ENCODE peak calls at places on chromosomes 7 and 10, in five cellular contexts. One of them, this sample, is unnamed.

GRCh38 chr7:42315631-42316030 is 78.6 kb upstream of the GLI3 start:
- DNase-seq in trophoblast cell: no peak
- DNase-seq in pancreas: no peak
- DNase-seq in left ventricle myocardium inferior: no peak
- DNase-seq in adrenal gland: no peak
- DNase-seq in this sample: no peak

GRCh38 chr7:34036972-34037792 is 131.8 kb downstream of the BMPER start:
- DNase-seq in trophoblast cell: no peak
- DNase-seq in pancreas: peak; percentile 22
- DNase-seq in left ventricle myocardium inferior: no peak
- DNase-seq in adrenal gland: no peak
- DNase-seq in this sample: no peak

GRCh38 chr7:43530553-43531410 is 52.1 kb upstream of the STK17A start:
- DNase-seq in trophoblast cell: peak; percentile 7
- DNase-seq in pancreas: no peak
- DNase-seq in left ventricle myocardium inferior: no peak
- DNase-seq in adrenal gland: no peak
- DNase-seq in this sample: no peak

GRCh38 chr7:157692156-157693011 is 355.6 kb downstream of the DNAJB6 start:
- DNase-seq in trophoblast cell: no peak
- DNase-seq in pancreas: no peak
- DNase-seq in left ventricle myocardium inferior: no peak
- DNase-seq in adrenal gland: no peak
- DNase-seq in this sample: no peak

GRCh38 chr10:51023611-51024010 is 50.7 kb upstream of the PRKG1 start:
- DNase-seq in trophoblast cell: no peak
- DNase-seq in pancreas: no peak
- DNase-seq in left ventricle myocardium inferior: no peak
- DNase-seq in adrenal gland: no peak
- DNase-seq in this sample: no peak

GRCh38 chr7:154777023-154777422 is 225.9 kb downstream of the PAXIP1 start:
- DNase-seq in trophoblast cell: peak; percentile 83
- DNase-seq in pancreas: no peak
- DNase-seq in left ventricle myocardium inferior: no peak
- DNase-seq in adrenal gland: no peak
- DNase-seq in this sample: no peak

GRCh38 chr7:2108501-2109250 is 124.1 kb downstream of the MAD1L1 start:
- DNase-seq in trophoblast cell: no peak
- DNase-seq in pancreas: no peak
- DNase-seq in left ventricle myocardium inferior: no peak
- DNase-seq in adrenal gland: no peak
- DNase-seq in this sample: no peak

GRCh38 chr7:43639858-43640491 is 57.1 kb downstream of the STK17A start:
- DNase-seq in trophoblast cell: no peak
- DNase-seq in pancreas: no peak
- DNase-seq in left ventricle myocardium inferior: no peak
- DNase-seq in adrenal gland: peak; percentile 83
- DNase-seq in this sample: peak; percentile 41

GRCh38 chr10:123529146-123529760 is 136.9 kb upstream of the GPR26 start:
- DNase-seq in trophoblast cell: no peak
- DNase-seq in pancreas: no peak
- DNase-seq in left ventricle myocardium inferior: no peak
- DNase-seq in adrenal gland: no peak
- DNase-seq in this sample: no peak

GRCh38 chr10:74079028-74079913 is 71.4 kb downstream of the AP3M1 start:
- DNase-seq in trophoblast cell: no peak
- DNase-seq in pancreas: no peak
- DNase-seq in left ventricle myocardium inferior: no peak
- DNase-seq in adrenal gland: no peak
- DNase-seq in this sample: no peak

GRCh38 chr10:43225004-43225786 is 41.7 kb downstream of the RASGEF1A start:
- DNase-seq in trophoblast cell: no peak
- DNase-seq in pancreas: peak; percentile 23
- DNase-seq in left ventricle myocardium inferior: no peak
- DNase-seq in adrenal gland: peak; percentile 3
- DNase-seq in this sample: no peak

GRCh38 chr7:52726493-52726892 is 308.9 kb upstream of the POM121L12 start:
- DNase-seq in trophoblast cell: no peak
- DNase-seq in pancreas: no peak
- DNase-seq in left ventricle myocardium inferior: no peak
- DNase-seq in adrenal gland: no peak
- DNase-seq in this sample: no peak

GRCh38 chr7:55140981-55141278 is 122.1 kb downstream of the EGFR start:
- DNase-seq in trophoblast cell: no peak
- DNase-seq in pancreas: no peak
- DNase-seq in left ventricle myocardium inferior: no peak
- DNase-seq in adrenal gland: no peak
- DNase-seq in this sample: no peak

GRCh38 chr7:41103331-41103730 is 599.6 kb downstream of the INHBA start:
- DNase-seq in trophoblast cell: peak; percentile 99
- DNase-seq in pancreas: no peak
- DNase-seq in left ventricle myocardium inferior: no peak
- DNase-seq in adrenal gland: no peak
- DNase-seq in this sample: no peak

GRCh38 chr10:124420254-124420653 is 1.5 kb upstream of the OAT start:
- DNase-seq in trophoblast cell: no peak
- DNase-seq in pancreas: no peak
- DNase-seq in left ventricle myocardium inferior: no peak
- DNase-seq in adrenal gland: no peak
- DNase-seq in this sample: no peak

DNA sequence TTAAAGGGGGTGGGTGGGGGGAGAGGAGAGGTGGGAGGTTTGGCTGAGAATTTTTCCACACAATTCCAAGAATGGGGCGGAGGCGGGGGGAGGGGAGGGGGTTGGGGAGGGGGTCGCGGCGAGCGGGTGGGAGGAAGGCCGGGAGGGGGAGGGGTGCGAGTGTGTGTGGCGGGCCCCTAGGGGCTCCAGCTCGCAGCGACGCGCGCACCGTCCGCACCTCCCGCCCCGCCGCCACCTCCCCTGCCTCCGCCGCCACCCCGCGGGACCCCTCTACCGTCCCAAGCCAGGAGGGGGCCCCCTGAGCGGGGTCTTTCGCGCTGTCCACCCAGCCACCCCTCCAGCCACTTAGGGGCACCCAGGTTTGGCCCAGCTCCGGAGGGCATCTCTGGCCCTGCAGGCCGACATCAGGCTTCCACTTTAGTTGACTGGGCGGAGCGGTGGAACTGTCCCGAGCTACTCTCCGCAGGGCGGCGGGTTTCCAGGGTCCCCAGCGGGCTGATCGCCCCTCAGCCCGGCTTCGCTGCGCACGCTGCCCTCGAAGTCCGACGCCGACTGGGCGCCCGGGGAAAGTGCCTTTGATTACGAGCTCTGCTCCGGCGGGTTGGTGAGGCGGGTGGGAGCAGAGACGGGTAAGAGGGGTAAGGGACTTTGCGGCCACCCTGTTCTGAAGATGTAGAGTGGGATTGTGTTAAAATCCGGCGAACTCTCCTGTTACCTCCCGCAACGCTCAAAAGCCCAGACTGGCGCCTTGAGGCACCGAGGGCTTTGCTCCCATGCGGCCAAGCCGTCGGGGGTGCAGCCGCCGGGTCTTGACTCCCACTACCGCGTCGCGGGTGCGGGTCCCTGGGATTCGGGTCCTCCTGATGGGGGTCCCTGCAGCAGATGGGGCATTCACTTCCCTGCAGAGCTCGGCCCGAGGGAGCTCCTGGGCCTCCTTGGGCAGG is 1.8 kb upstream of the VAX1 start:
- DNase-seq in trophoblast cell: no peak
- DNase-seq in pancreas: peak; percentile 72
- DNase-seq in left ventricle myocardium inferior: no peak
- DNase-seq in adrenal gland: no peak
- DNase-seq in this sample: no peak
- H3K27ac ChIP-seq in trophoblast cell: no peak overlapping the region
- H3K27ac ChIP-seq in pancreas: no peak overlapping the region
- H3K27ac ChIP-seq in left ventricle myocardium inferior: no peak overlapping the region
- H3K27ac ChIP-seq in adrenal gland: no peak overlapping the region
- H3K27ac ChIP-seq in this sample: no peak overlapping the region

DNA sequence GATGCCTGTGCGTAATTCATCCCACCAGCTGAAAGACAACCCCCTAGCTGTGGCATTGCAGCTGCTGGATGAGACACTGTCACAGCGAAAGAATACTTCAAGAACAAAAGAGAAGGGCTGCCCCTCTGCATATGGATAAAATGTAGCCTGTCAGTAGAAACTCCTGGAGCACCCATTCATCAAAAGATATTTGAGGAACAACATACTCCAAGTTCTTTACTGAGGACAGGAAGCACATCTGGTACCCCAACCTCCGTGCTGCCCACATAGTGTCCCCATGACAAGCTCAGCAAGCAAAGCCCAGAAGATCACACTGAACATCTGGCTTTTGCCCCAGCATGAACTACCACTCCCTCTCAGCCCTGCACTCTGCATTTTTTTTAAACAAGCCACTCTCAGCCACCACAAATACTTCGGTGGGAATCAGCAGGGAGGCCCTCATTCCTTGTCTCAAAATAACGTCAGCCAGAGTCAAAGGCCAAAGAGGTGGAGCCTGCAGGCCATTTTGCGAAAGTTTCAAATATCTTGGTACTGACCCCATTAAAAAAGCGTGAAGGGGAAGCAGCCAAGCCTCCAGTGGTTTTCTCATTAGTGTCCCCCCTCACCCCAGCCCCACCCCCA is 1.7 kb downstream of the CREB3L2 start:
- DNase-seq in trophoblast cell: peak; percentile 92
- DNase-seq in pancreas: no peak
- DNase-seq in left ventricle myocardium inferior: peak; percentile 44
- DNase-seq in adrenal gland: peak; percentile 60
- DNase-seq in this sample: peak; percentile 78
- H3K27ac ChIP-seq in trophoblast cell: peak overlapping the region; percentile 46
- H3K27ac ChIP-seq in pancreas: peak overlapping the region; percentile 64
- H3K27ac ChIP-seq in left ventricle myocardium inferior: peak overlapping the region; percentile 95
- H3K27ac ChIP-seq in adrenal gland: peak overlapping the region; percentile 94
- H3K27ac ChIP-seq in this sample: peak overlapping the region; percentile 97

GRCh38 chr10:110775406-110775805 is 96.3 kb upstream of the PDCD4 start:
- DNase-seq in trophoblast cell: no peak
- DNase-seq in pancreas: no peak
- DNase-seq in left ventricle myocardium inferior: no peak
- DNase-seq in adrenal gland: no peak
- DNase-seq in this sample: no peak

GRCh38 chr10:110778221-110778620 is 93.5 kb upstream of the PDCD4 start:
- DNase-seq in trophoblast cell: no peak
- DNase-seq in pancreas: no peak
- DNase-seq in left ventricle myocardium inferior: no peak
- DNase-seq in adrenal gland: no peak
- DNase-seq in this sample: no peak

GRCh38 chr10:110777661-110778060 is 94.1 kb upstream of the PDCD4 start:
- DNase-seq in trophoblast cell: no peak
- DNase-seq in pancreas: no peak
- DNase-seq in left ventricle myocardium inferior: no peak
- DNase-seq in adrenal gland: no peak
- DNase-seq in this sample: no peak

GRCh38 chr10:110775022-110775379 is 96.7 kb upstream of the PDCD4 start:
- DNase-seq in trophoblast cell: peak; percentile 92
- DNase-seq in pancreas: no peak
- DNase-seq in left ventricle myocardium inferior: no peak
- DNase-seq in adrenal gland: no peak
- DNase-seq in this sample: no peak

GRCh38 chr10:110777017-110777416 is 94.7 kb upstream of the PDCD4 start:
- DNase-seq in trophoblast cell: no peak
- DNase-seq in pancreas: no peak
- DNase-seq in left ventricle myocardium inferior: no peak
- DNase-seq in adrenal gland: no peak
- DNase-seq in this sample: no peak
- H3K27ac ChIP-seq in trophoblast cell: no peak overlapping the region
- H3K27ac ChIP-seq in pancreas: no peak overlapping the region
- H3K27ac ChIP-seq in left ventricle myocardium inferior: peak overlapping the region; percentile 85
- H3K27ac ChIP-seq in adrenal gland: no peak overlapping the region
- H3K27ac ChIP-seq in this sample: peak overlapping the region; percentile 45

GRCh38 chr10:86219271-86219670 is 147.3 kb downstream of the GRID1 start:
- DNase-seq in trophoblast cell: no peak
- DNase-seq in pancreas: no peak
- DNase-seq in left ventricle myocardium inferior: no peak
- DNase-seq in adrenal gland: no peak
- DNase-seq in this sample: no peak
- H3K27ac ChIP-seq in trophoblast cell: no peak overlapping the region
- H3K27ac ChIP-seq in pancreas: no peak overlapping the region
- H3K27ac ChIP-seq in left ventricle myocardium inferior: no peak overlapping the region
- H3K27ac ChIP-seq in adrenal gland: no peak overlapping the region
- H3K27ac ChIP-seq in this sample: no peak overlapping the region